ENCODE peak calls at places on chromosomes 12 and 14, in ten cellular contexts. T is colonic mucosa, S is fibroblast of the aortic adventitia, F is AG04450, O is GM13977, Q is RWPE1, H is epithelial cell of proximal tubule, X is dorsolateral prefrontal cortex, K is GM06990, Y is mammary epithelial cell. E is an unnamed sample.

GRCh38 chr12:27899151-27899661 is 73.3 kb downstream of the PTHLH start:
- DNase-seq in T (no peak), S (peak), F (peak), O (no peak), Q (peak), H (no peak), X (no peak), K (no peak), Y (peak), E (peak)

GRCh38 chr14:77390188-77390587 is 13.0 kb downstream of the SAMD15 start:
- DNase-seq in T (no peak), S (no peak), F (no peak), O (no peak), Q (no peak), H (no peak), X (no peak), K (no peak), Y (no peak), E (no peak)

GRCh38 chr12:43237238-43237879 is 314.6 kb downstream of the ADAMTS20 start:
- DNase-seq in T (no peak), S (no peak), F (no peak), O (no peak), Q (no peak), H (no peak), X (no peak), K (no peak), Y (no peak), E (no peak)

GRCh38 chr12:78697817-78698415 is 166.7 kb upstream of the SYT1 start:
- DNase-seq in T (no peak), S (no peak), F (no peak), O (no peak), Q (peak), H (no peak), X (no peak), K (no peak), Y (peak), E (no peak)

GRCh38 chr14:89000007-89000942 is 175.8 kb downstream of the TTC8 start:
- DNase-seq in T (peak), S (peak), F (peak), O (no peak), Q (peak), H (peak), X (peak), K (no peak), Y (peak), E (peak)

GRCh38 chr14:21090194-21090939 is 8.1 kb downstream of the ZNF219 start:
- DNase-seq in T (peak), S (no peak), F (no peak), O (no peak), Q (no peak), H (no peak), X (no peak), K (no peak), Y (no peak), E (no peak)

GRCh38 chr12:30959110-30959710 is 32.7 kb downstream of the TSPAN11 start:
- DNase-seq in T (no peak), S (no peak), F (no peak), O (no peak), Q (no peak), H (no peak), X (no peak), K (no peak), Y (no peak), E (no peak)

GRCh38 chr14:25053585-25053984 is 3.6 kb upstream of the STXBP6 start:
- DNase-seq in T (no peak), S (no peak), F (no peak), O (no peak), Q (no peak), H (no peak), X (no peak), K (no peak), Y (no peak), E (no peak)

GRCh38 chr12:76455582-76456345 is 103.8 kb downstream of the OSBPL8 start:
- DNase-seq in T (no peak), S (peak), F (peak), O (peak), Q (peak), H (peak), X (no peak), K (peak), Y (peak), E (peak)

GRCh38 chr14:97381309-97381708 is 584.1 kb downstream of the VRK1 start:
- DNase-seq in T (no peak), S (no peak), F (no peak), O (no peak), Q (no peak), H (no peak), X (no peak), K (no peak), Y (no peak), E (no peak)

GRCh38 chr14:53093206-53093605 is 59.9 kb downstream of the DDHD1 start:
- DNase-seq in T (no peak), S (peak), F (peak), O (no peak), Q (no peak), H (no peak), X (no peak), K (no peak), Y (no peak), E (peak)

GRCh38 chr14:103121846-103122577 is 1.2 kb upstream of the TNFAIP2 start:
- DNase-seq in T (peak), S (peak), F (no peak), O (no peak), Q (peak), H (no peak), X (no peak), K (no peak), Y (no peak), E (peak)

GRCh38 chr12:57096099-57096572 is 7.2 kb downstream of the NAB2 start:
- DNase-seq in T (no peak), S (no peak), F (no peak), O (peak), Q (peak), H (no peak), X (no peak), K (no peak), Y (peak), E (no peak)

GRCh38 chr14:99132821-99133562 is 139.0 kb downstream of the BCL11B start:
- DNase-seq in T (no peak), S (no peak), F (no peak), O (no peak), Q (no peak), H (no peak), X (no peak), K (no peak), Y (no peak), E (no peak)

GRCh38 chr12:41466762-41467270 is 278.7 kb downstream of the PDZRN4 start:
- DNase-seq in T (no peak), S (no peak), F (no peak), O (no peak), Q (no peak), H (no peak), X (no peak), K (no peak), Y (peak), E (no peak)

GRCh38 chr12:6963016-6963731 is 7.3 kb downstream of the PHB2 start:
- DNase-seq in T (peak), S (no peak), F (no peak), O (no peak), Q (peak), H (no peak), X (no peak), K (no peak), Y (peak), E (no peak)

GRCh38 chr14:91038439-91038838 is 22.0 kb downstream of the RPS6KA5 start:
- DNase-seq in T (no peak), S (peak), F (no peak), O (no peak), Q (no peak), H (no peak), X (peak), K (no peak), Y (peak), E (no peak)

GRCh38 chr14:21917699-21918436 is 244.2 kb upstream of the OR4E1 start:
- DNase-seq in T (peak), S (peak), F (peak), O (peak), Q (peak), H (peak), X (peak), K (no peak), Y (peak), E (peak)

GRCh38 chr12:79414252-79414651 is 276.5 kb downstream of the PAWR start:
- DNase-seq in T (peak), S (no peak), F (no peak), O (no peak), Q (no peak), H (no peak), X (no peak), K (no peak), Y (no peak), E (no peak)

GRCh38 chr12:3038166-3038565 is 39.0 kb upstream of the TSPAN9 start:
- DNase-seq in T (no peak), S (no peak), F (no peak), O (no peak), Q (no peak), H (no peak), X (no peak), K (no peak), Y (no peak), E (no peak)

GRCh38 chr12:32444895-32445294 is 45.5 kb downstream of the FGD4 start:
- DNase-seq in T (peak), S (peak), F (no peak), O (no peak), Q (peak), H (peak), X (no peak), K (no peak), Y (peak), E (peak)

GRCh38 chr14:86088156-86088555 is 558.2 kb downstream of the FLRT2 start:
- DNase-seq in T (no peak), S (no peak), F (no peak), O (no peak), Q (no peak), H (no peak), X (no peak), K (no peak), Y (no peak), E (no peak)

GRCh38 chr12:29782285-29782820 is 1.4 kb downstream of the TMTC1 start:
- DNase-seq in T (no peak), S (peak), F (no peak), O (peak), Q (peak), H (no peak), X (no peak), K (peak), Y (peak), E (peak)

GRCh38 chr14:96213871-96214465 is 9.3 kb downstream of the BDKRB2 start:
- DNase-seq in T (no peak), S (no peak), F (no peak), O (no peak), Q (no peak), H (no peak), X (no peak), K (no peak), Y (no peak), E (no peak)

DNA sequence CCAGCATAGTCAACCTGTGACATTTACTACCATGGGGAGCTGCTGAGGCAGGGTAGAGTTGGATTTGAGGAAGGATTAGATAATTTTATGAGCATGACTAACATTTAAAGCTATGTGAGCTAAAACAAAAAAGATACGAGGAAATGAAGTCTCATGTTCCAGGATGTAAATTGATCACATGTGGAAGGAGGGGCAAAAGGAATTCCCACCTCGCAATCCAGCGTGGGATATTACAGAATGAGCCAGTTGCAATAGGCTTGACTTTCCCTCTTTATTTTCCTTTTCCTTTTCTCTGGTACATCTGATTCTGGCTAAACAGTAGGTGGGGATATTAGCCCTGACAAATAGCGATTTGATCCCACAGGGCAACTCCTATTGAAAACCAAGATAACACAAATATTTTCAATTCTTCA is 214.9 kb upstream of the HMGA2 start:
- DNase-seq in T (no peak), S (peak), F (peak), O (no peak), Q (peak), H (no peak), X (no peak), K (no peak), Y (peak), E (peak)
- TF ChIP-seq CTCF in T (no peak), S (no peak), F (peak), O (no peak), Q (peak), H (peak), X (no peak), K (no peak), Y (no peak), E (peak)

DNA sequence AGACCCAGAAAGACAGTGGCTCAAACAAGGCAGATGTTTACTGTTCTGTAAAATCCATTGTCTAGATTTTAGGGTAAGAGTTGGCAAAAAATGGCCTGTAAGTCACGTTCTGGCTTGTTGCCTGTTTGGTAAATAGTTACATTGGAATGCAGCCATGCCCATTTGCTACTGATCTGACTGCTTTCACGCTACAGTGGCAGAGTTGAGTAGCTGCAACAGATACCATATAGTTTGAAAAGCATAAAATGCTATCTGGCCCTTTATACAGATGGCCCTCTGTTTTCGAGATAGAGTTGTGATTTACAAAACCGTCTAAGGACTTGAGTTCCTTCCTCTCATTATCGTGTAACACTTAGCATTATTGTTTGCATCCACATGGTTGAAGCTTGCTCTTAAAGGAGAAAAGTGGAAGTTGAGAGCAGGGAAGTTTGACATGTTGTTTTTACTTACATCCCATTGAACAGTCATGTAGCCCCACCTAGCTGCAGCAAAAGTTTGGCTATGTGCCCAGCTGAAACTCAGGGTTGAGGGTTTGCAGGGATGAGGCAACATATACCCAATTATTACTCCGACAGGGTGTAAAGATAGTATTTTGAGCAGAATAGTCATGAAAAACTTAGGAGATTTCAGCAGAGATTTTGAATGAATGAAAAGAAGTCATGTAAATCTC is 11.3 kb upstream of the SCFD1 start:
- DNase-seq in T (peak), S (peak), F (peak), O (no peak), Q (peak), H (peak), X (no peak), K (no peak), Y (peak), E (peak)
- TF ChIP-seq CTCF in T (peak), S (peak), F (peak), O (peak), Q (peak), H (peak), X (peak), K (no peak), Y (peak), E (peak)

DNA sequence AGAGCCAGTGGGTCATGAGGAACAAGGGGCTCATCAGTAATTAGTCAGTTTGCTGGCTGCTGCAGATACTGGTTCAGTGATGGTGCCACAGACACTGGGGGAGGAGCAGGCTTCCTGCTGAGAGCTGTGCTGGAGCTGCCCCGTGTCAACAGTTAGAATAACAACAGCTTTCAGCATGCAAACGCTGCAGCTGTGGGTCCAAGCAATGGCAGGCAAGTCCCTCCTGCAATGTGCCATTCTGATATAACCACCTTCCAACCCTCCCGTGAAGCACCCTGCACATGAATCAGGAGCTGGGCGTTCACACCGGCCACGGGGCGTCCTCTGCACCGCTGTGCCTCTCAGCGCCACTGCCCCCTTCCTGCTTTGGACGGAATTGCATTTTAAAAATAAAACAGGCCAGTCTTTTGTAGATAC is 258.4 kb upstream of the SFSWAP start:
- DNase-seq in T (peak), S (no peak), F (no peak), O (peak), Q (no peak), H (no peak), X (no peak), K (peak), Y (no peak), E (no peak)
- TF ChIP-seq CTCF in T (peak), S (no peak), F (peak), O (peak), Q (peak), H (peak), X (no peak), K (peak), Y (no peak), E (no peak)

GRCh38 chr14:100663528-100664052 is 63.1 kb upstream of the DLK1 start:
- DNase-seq in T (no peak), S (no peak), F (no peak), O (no peak), Q (no peak), H (no peak), X (no peak), K (no peak), Y (no peak), E (no peak)
- TF ChIP-seq CTCF in T (no peak), S (no peak), F (no peak), O (no peak), Q (peak), H (no peak), X (peak), K (no peak), Y (no peak), E (no peak)

GRCh38 chr12:116278259-116278595 is 734 bp upstream of the MED13L start:
- DNase-seq in T (no peak), S (no peak), F (no peak), O (no peak), Q (no peak), H (no peak), X (no peak), K (no peak), Y (no peak), E (no peak)

GRCh38 chr12:116274552-116275375 is 2.7 kb downstream of the MED13L start:
- DNase-seq in T (no peak), S (no peak), F (no peak), O (no peak), Q (no peak), H (no peak), X (no peak), K (no peak), Y (no peak), E (no peak)

GRCh38 chr12:116276433-116277216 is 868 bp downstream of the MED13L start:
- DNase-seq in T (peak), S (peak), F (no peak), O (peak), Q (peak), H (no peak), X (peak), K (peak), Y (peak), E (peak)

GRCh38 chr12:116277393-116278258 is at the start of gene MED13L:
- DNase-seq in T (peak), S (peak), F (peak), O (peak), Q (peak), H (no peak), X (peak), K (peak), Y (peak), E (peak)

GRCh38 chr12:116273813-116274551 is 3.5 kb downstream of the MED13L start:
- DNase-seq in T (no peak), S (no peak), F (no peak), O (no peak), Q (no peak), H (no peak), X (no peak), K (no peak), Y (peak), E (no peak)
- TF ChIP-seq CTCF in T (no peak), S (no peak), F (no peak), O (no peak), Q (no peak), H (no peak), X (no peak), K (no peak), Y (no peak), E (no peak)

GRCh38 chr12:119014368-119014767 is 33.0 kb downstream of the SRRM4 start:
- DNase-seq in T (no peak), S (no peak), F (no peak), O (no peak), Q (no peak), H (no peak), X (no peak), K (no peak), Y (no peak), E (no peak)

GRCh38 chr12:119012179-119012578 is 30.8 kb downstream of the SRRM4 start:
- DNase-seq in T (no peak), S (no peak), F (no peak), O (no peak), Q (no peak), H (no peak), X (no peak), K (no peak), Y (no peak), E (no peak)

GRCh38 chr12:119016715-119017114 is 35.4 kb downstream of the SRRM4 start:
- DNase-seq in T (no peak), S (no peak), F (no peak), O (no peak), Q (no peak), H (no peak), X (no peak), K (no peak), Y (no peak), E (no peak)

GRCh38 chr12:119011231-119011630 is 29.9 kb downstream of the SRRM4 start:
- DNase-seq in T (no peak), S (no peak), F (no peak), O (no peak), Q (no peak), H (no peak), X (no peak), K (no peak), Y (no peak), E (no peak)

DNA sequence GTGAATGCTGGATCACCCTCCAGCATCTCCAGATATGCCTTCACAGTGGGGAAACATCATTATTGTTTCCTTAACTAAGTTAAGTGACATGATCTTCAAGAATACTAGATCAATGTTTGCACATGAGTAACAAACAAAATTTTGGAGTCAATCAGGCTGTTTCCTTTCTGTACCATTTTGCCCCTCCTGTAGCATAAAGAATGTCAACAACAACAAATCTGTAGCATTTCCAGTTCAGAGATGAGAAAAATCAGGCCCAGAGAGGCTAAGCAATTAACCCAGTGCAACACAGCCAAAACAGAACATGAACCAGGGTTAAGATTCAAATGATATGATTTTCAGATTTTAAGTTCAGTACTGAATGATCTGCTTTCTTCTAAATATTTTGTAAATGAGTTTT is 31.7 kb downstream of the SRRM4 start:
- DNase-seq in T (no peak), S (no peak), F (no peak), O (no peak), Q (no peak), H (no peak), X (no peak), K (no peak), Y (no peak), E (no peak)
- TF ChIP-seq CTCF in T (no peak), S (no peak), F (no peak), O (no peak), Q (no peak), H (no peak), X (no peak), K (no peak), Y (no peak), E (no peak)

GRCh38 chr14:95184413-95184790 is 27.1 kb upstream of the DICER1 start:
- DNase-seq in T (no peak), S (peak), F (no peak), O (no peak), Q (no peak), H (no peak), X (no peak), K (no peak), Y (no peak), E (no peak)

GRCh38 chr14:95183082-95183481 is 25.8 kb upstream of the DICER1 start:
- DNase-seq in T (no peak), S (no peak), F (no peak), O (no peak), Q (no peak), H (no peak), X (no peak), K (no peak), Y (no peak), E (no peak)

GRCh38 chr14:95183532-95184412 is 26.4 kb upstream of the DICER1 start:
- DNase-seq in T (no peak), S (no peak), F (no peak), O (no peak), Q (no peak), H (peak), X (no peak), K (no peak), Y (no peak), E (peak)

GRCh38 chr14:95180966-95181733 is 23.8 kb upstream of the DICER1 start:
- DNase-seq in T (no peak), S (no peak), F (no peak), O (no peak), Q (no peak), H (no peak), X (no peak), K (no peak), Y (no peak), E (no peak)

GRCh38 chr14:95182379-95182778 is 25.1 kb upstream of the DICER1 start:
- DNase-seq in T (no peak), S (no peak), F (no peak), O (no peak), Q (no peak), H (no peak), X (no peak), K (no peak), Y (no peak), E (no peak)
- TF ChIP-seq CTCF in T (no peak), S (no peak), F (no peak), O (no peak), Q (no peak), H (no peak), X (no peak), K (no peak), Y (no peak), E (no peak)

GRCh38 chr14:23115492-23115850 is 3.6 kb downstream of the CEBPE start:
- DNase-seq in T (no peak), S (no peak), F (no peak), O (no peak), Q (no peak), H (no peak), X (no peak), K (no peak), Y (no peak), E (no peak)
- TF ChIP-seq CTCF in T (no peak), S (no peak), F (no peak), O (no peak), Q (no peak), H (no peak), X (no peak), K (no peak), Y (no peak), E (no peak)